ENCODE peak calls at places on chromosomes 16 and 17, in nine cellular contexts. J, Q, K, E, L, D, G, C and M are unnamed samples.

GRCh38 chr17:70033165-70033564 is 41.9 kb upstream of the KCNJ16 start:
- DNase-seq in J (no peak), Q (no peak), K (no peak), E (no peak), L (no peak), D (no peak), G (no peak), C (no peak), M (no peak)

GRCh38 chr16:88345943-88346560 is 36.7 kb upstream of the ZNF469 start:
- DNase-seq in J (no peak), Q (no peak), K (no peak), E (no peak), L (no peak), D (no peak), G (no peak), C (no peak), M (no peak)

GRCh38 chr16:65494080-65494479 is 372.2 kb upstream of the CDH11 start:
- DNase-seq in J (no peak), Q (no peak), K (no peak), E (no peak), L (no peak), D (no peak), G (no peak), C (no peak), M (no peak)

GRCh38 chr17:12859520-12859919 is 70.2 kb downstream of the ARHGAP44 start:
- DNase-seq in J (no peak), Q (no peak), K (no peak), E (no peak), L (no peak), D (no peak), G (no peak), C (no peak), M (no peak)

GRCh38 chr16:81778861-81779539 is at the start of gene PLCG2:
- DNase-seq in J (no peak), Q (no peak), K (peak), E (peak), L (peak), D (peak), G (peak), C (no peak), M (no peak)

GRCh38 chr17:48541574-48542113 is 3.3 kb downstream of the HOXB2 start:
- DNase-seq in J (peak), Q (no peak), K (no peak), E (no peak), L (no peak), D (no peak), G (peak), C (no peak), M (no peak)

GRCh38 chr17:57721967-57722703 is 23.0 kb downstream of the CCDC182 start:
- DNase-seq in J (no peak), Q (no peak), K (no peak), E (no peak), L (no peak), D (no peak), G (no peak), C (no peak), M (no peak)

GRCh38 chr16:66603537-66604375 is 748 bp upstream of the CMTM3 start:
- DNase-seq in J (peak), Q (no peak), K (peak), E (peak), L (peak), D (peak), G (peak), C (no peak), M (no peak)

GRCh38 chr17:74176546-74177001 is 26.9 kb upstream of the RPL38 start:
- DNase-seq in J (peak), Q (no peak), K (peak), E (peak), L (no peak), D (peak), G (peak), C (no peak), M (peak)

GRCh38 chr16:27377666-27378485 is 24.1 kb upstream of the IL21R start:
- DNase-seq in J (no peak), Q (no peak), K (no peak), E (no peak), L (no peak), D (no peak), G (no peak), C (no peak), M (no peak)

GRCh38 chr17:76697702-76698465 is 12.9 kb downstream of the MXRA7 start:
- DNase-seq in J (no peak), Q (no peak), K (no peak), E (no peak), L (no peak), D (no peak), G (no peak), C (peak), M (no peak)

GRCh38 chr17:6456914-6457687 is 12.8 kb downstream of the PIMREG start:
- DNase-seq in J (no peak), Q (no peak), K (peak), E (peak), L (no peak), D (no peak), G (no peak), C (peak), M (no peak)

GRCh38 chr17:45038771-45039634 is 12.4 kb downstream of the DCAKD start:
- DNase-seq in J (no peak), Q (no peak), K (no peak), E (no peak), L (peak), D (peak), G (no peak), C (no peak), M (no peak)

GRCh38 chr17:82216301-82217119 is 3.9 kb upstream of the CCDC57 start:
- DNase-seq in J (peak), Q (peak), K (peak), E (no peak), L (peak), D (peak), G (no peak), C (no peak), M (no peak)

GRCh38 chr17:44898768-44899073 is 524 bp downstream of the EFTUD2 start:
- DNase-seq in J (no peak), Q (no peak), K (peak), E (peak), L (no peak), D (peak), G (no peak), C (no peak), M (no peak)

GRCh38 chr17:49316889-49317288 is 45.2 kb downstream of the ZNF652 start:
- DNase-seq in J (no peak), Q (no peak), K (no peak), E (no peak), L (no peak), D (no peak), G (no peak), C (no peak), M (no peak)

GRCh38 chr17:3017936-3018335 is 45.5 kb downstream of the OR1D5 start:
- DNase-seq in J (no peak), Q (no peak), K (no peak), E (no peak), L (no peak), D (no peak), G (no peak), C (no peak), M (no peak)